ENCODE peak calls at places on chromosomes 4 and X, in eight cellular contexts. Z, I, P, D, Y, V, C and M are unnamed samples.

GRCh38 chr4:123449780-123450179 is 53.2 kb downstream of the SPRY1 start:
- DNase-seq in Z (peak), V (peak), P (no peak), Y (no peak), D (no peak), I (no peak), C (no peak), M (no peak)

GRCh38 chrX:41441934-41442823 is 5.0 kb upstream of the NYX start:
- DNase-seq in V (peak), D (peak), C (peak), P (peak), I (peak), Y (peak), Z (peak), M (peak)

GRCh38 chrX:135437867-135438733 is 16.4 kb downstream of the SMIM10L2A start:
- DNase-seq in C (no peak), V (no peak), Y (no peak), Z (no peak), D (no peak), P (no peak), I (peak), M (no peak)

GRCh38 chrX:42855262-42855661 is 77.3 kb upstream of the PPP1R2C start:
- DNase-seq in I (no peak), D (no peak), V (no peak), Y (no peak), P (no peak), C (no peak), Z (no peak), M (no peak)

GRCh38 chr4:99471896-99472295 is 36.8 kb upstream of the ADH7 start:
- DNase-seq in Z (no peak), Y (no peak), I (no peak), V (no peak), C (no peak), D (no peak), P (no peak), M (no peak)

GRCh38 chr4:140926672-140927071 is 170.5 kb upstream of the TBC1D9 start:
- DNase-seq in V (no peak), P (no peak), Y (no peak), Z (no peak), I (no peak), C (no peak), D (no peak), M (no peak)

GRCh38 chrX:22634081-22634480 is 361.4 kb downstream of the CBLL2 start:
- DNase-seq in P (no peak), V (peak), I (no peak), Z (no peak), C (no peak), Y (no peak), D (no peak), M (no peak)

GRCh38 chr4:78951862-78952472 is 12.7 kb upstream of the PAQR3 start:
- DNase-seq in I (no peak), V (peak), Z (no peak), P (no peak), Y (no peak), C (no peak), D (no peak), M (no peak)

GRCh38 chrX:41468647-41469323 is 21.6 kb downstream of the NYX start:
- DNase-seq in D (no peak), C (no peak), P (no peak), I (no peak), Y (no peak), V (peak), Z (no peak), M (no peak)

DNA sequence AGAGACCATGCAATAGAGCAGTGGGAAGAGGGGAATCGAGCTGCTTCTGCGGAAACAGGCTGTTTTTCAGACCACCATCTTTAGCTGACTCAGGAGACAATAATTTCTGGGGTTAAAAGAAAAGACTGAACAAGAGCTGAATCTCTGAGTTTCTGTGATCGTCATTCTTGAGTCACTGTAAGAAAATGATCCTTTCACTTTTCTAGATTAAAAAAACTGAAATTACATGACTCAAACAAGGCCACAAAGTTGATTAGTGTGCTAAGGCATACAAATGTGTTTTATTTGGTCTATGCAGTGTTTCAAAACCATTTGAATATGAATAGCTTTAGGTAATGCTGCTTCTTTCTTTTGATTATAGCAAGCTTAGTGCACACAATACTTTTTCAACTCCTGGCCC is 194.4 kb upstream of the RPL34 start:
- DNase-seq in P (no peak), Z (no peak), I (no peak), Y (peak), C (no peak), D (no peak), V (peak), M (no peak)
- H3K27ac ChIP-seq in P (no peak), Z (no peak), I (no peak), Y (peak), C (no peak), D (no peak), V (no peak), M (no peak)

GRCh38 chr4:119297795-119298194 is 24.1 kb downstream of the FABP2 start:
- DNase-seq in D (no peak), Y (no peak), C (no peak), Z (no peak), P (no peak), I (no peak), V (no peak), M (no peak)
- H3K27ac ChIP-seq in D (no peak), Y (no peak), C (no peak), Z (peak), P (no peak), I (no peak), V (no peak), M (no peak)

GRCh38 chr4:8507251-8507570 is 66.6 kb downstream of the TRMT44 start:
- DNase-seq in C (no peak), D (no peak), Z (no peak), P (no peak), Y (no peak), I (no peak), V (no peak), M (no peak)
- H3K27ac ChIP-seq in C (no peak), D (no peak), Z (no peak), P (no peak), Y (peak), I (peak), V (no peak), M (no peak)

GRCh38 chr4:26985836-26986235 is 125.2 kb downstream of the STIM2 start:
- DNase-seq in C (no peak), Z (no peak), I (no peak), Y (no peak), P (no peak), V (no peak), D (peak), M (no peak)
- H3K27ac ChIP-seq in C (no peak), Z (no peak), I (no peak), Y (no peak), P (no peak), V (no peak), D (no peak), M (no peak)